ENCODE peak calls at places on chromosomes 6 and 20, in six cellular contexts. T, X, K, P, D and Y are unnamed samples.

GRCh38 chr6:98827295-98828159 is 6.8 kb upstream of the POU3F2 start:
- DNase-seq in T (no peak), X (no peak), K (no peak), P (no peak), D (no peak), Y (no peak)

GRCh38 chr6:2739335-2739734 is 11.4 kb downstream of the MYLK4 start:
- DNase-seq in T (no peak), X (no peak), K (no peak), P (no peak), D (no peak), Y (no peak)

GRCh38 chr20:57693002-57693582 is 16.7 kb downstream of the PMEPA1 start:
- DNase-seq in T (no peak), X (no peak), K (no peak), P (peak; percentile 77), D (no peak), Y (peak; percentile 88)

GRCh38 chr6:43096451-43097097 is 20.5 kb downstream of the PTK7 start:
- DNase-seq in T (no peak), X (no peak), K (no peak), P (peak; percentile 63), D (no peak), Y (no peak)

GRCh38 chr6:66032626-66033025 is 325.6 kb upstream of the EYS start:
- DNase-seq in T (no peak), X (no peak), K (no peak), P (no peak), D (no peak), Y (no peak)

GRCh38 chr6:22146581-22147468 is 150.0 kb downstream of the PRL start:
- DNase-seq in T (no peak), X (no peak), K (no peak), P (no peak), D (no peak), Y (peak; percentile 27)

GRCh38 chr20:11173936-11174335 is 500.1 kb upstream of the JAG1 start:
- DNase-seq in T (no peak), X (no peak), K (no peak), P (no peak), D (no peak), Y (no peak)

GRCh38 chr6:35317483-35318199 is 20.0 kb downstream of the DEF6 start:
- DNase-seq in T (no peak), X (no peak), K (no peak), P (no peak), D (no peak), Y (no peak)

GRCh38 chr6:211856-212497 is 80.3 kb upstream of the DUSP22 start:
- DNase-seq in T (no peak), X (no peak), K (no peak), P (no peak), D (no peak), Y (no peak)

GRCh38 chr6:120056085-120056484 is 706.5 kb upstream of the MAN1A1 start:
- DNase-seq in T (no peak), X (no peak), K (no peak), P (no peak), D (no peak), Y (no peak)
- H3K4me1 ChIP-seq in T (no peaks in the 10 kb centered on the region), X (no peaks in the 10 kb centered on the region), K (no peaks in the 10 kb centered on the region), P (no peaks in the 10 kb centered on the region), D (no peaks in the 10 kb centered on the region), Y (no peaks in the 10 kb centered on the region)

DNA sequence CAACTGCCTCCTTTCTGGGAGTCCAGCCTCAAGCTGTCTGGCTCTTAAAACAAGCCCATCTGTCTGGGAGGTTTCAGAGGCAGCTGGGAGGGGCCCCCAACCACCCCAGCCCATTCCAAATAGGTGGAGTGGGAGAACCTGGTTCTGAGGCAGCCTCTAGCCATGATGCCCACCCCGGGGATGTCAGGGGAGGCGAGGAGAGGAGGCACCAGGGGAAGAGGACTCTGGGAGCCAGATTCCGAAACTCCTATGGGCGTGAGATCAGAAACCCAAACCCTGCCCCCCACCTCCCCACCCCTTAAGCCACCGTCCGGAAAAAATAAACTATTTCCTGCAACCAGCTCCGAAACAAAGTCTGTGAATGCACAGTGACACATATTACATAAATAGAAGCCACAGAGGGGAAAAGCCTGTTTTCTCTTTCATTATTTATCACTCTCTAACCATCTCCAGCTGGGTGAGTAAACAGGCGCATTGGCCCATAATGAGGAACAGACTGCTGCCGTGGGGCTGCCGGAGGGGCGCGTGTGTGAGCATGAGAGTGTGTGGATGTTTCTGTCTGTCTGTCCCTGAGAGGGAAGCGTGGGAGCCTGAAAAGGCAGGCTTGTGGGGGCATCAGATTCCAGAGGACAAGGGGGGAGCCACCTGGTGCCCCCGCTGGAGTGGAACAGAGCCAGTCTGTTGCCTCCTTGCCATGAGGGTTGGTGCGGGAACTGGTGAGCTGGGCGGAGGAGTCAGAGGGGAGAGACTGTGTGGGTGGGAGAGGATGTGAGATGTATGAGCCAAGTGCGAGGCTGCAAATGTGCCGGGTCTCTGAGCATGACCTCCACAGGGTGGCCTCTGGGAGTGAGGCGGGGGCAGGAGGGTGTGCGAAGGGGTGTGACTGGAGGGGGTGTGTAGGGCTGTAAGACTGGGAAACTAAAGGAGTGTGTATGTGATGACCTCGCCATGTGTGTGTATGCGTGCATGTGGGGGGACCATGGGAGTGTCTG is 14.3 kb upstream of the FOXP4 start:
- DNase-seq in T (no peak), X (no peak), K (peak; percentile 61), P (no peak), D (peak; percentile 24), Y (peak; percentile 60)
- H3K4me3 ChIP-seq in T (peak overlapping the region; percentile 66), X (no peak overlapping the region), K (peak overlapping the region; percentile 64), P (peak overlapping the region; percentile 11), D (peak overlapping the region; percentile 48), Y (no peak overlapping the region)

GRCh38 chr20:44580581-44581268 is 1.7 kb upstream of the PKIG start:
- DNase-seq in T (no peak), X (peak; percentile 83), K (no peak), P (no peak), D (no peak), Y (no peak)
- H3K4me1 ChIP-seq in T (no peaks in the 10 kb centered on the region), X (peaks cover 59% of the 10 kb centered on the region), K (no peaks in the 10 kb centered on the region), P (no peaks in the 10 kb centered on the region), D (peaks cover 7% of the 10 kb centered on the region), Y (no peaks in the 10 kb centered on the region)

GRCh38 chr6:169161572-169162167 is 92.0 kb downstream of the THBS2 start:
- DNase-seq in T (no peak), X (no peak), K (no peak), P (peak; percentile 34), D (no peak), Y (no peak)
- H3K4me3 ChIP-seq in T (no peak overlapping the region), X (no peak overlapping the region), K (no peak overlapping the region), P (no peak overlapping the region), D (no peak overlapping the region), Y (no peak overlapping the region)

DNA sequence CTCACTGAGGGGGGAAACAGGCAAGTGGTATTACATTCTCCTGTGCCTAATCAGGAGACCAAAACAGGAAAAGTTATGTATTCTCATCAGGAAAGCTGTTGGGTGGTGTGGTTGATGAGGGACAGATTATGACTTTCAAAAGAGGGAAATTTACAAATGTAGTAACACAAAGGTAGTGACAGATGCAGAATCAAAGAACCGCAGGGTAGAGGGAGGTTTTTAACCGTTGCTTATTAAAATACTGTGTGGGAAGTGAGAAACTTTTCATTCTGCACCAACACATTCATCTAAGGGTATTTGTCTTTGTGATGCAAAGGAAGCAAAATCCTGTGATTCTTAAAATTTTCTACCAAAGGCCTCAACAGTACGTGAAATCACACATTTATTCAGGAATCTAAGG is 288.2 kb upstream of the MAN1A1 start:
- DNase-seq in T (no peak), X (no peak), K (no peak), P (no peak), D (no peak), Y (no peak)
- H3K4me1 ChIP-seq in T (no peaks in the 10 kb centered on the region), X (no peaks in the 10 kb centered on the region), K (no peaks in the 10 kb centered on the region), P (no peaks in the 10 kb centered on the region), D (no peaks in the 10 kb centered on the region), Y (no peaks in the 10 kb centered on the region)

DNA sequence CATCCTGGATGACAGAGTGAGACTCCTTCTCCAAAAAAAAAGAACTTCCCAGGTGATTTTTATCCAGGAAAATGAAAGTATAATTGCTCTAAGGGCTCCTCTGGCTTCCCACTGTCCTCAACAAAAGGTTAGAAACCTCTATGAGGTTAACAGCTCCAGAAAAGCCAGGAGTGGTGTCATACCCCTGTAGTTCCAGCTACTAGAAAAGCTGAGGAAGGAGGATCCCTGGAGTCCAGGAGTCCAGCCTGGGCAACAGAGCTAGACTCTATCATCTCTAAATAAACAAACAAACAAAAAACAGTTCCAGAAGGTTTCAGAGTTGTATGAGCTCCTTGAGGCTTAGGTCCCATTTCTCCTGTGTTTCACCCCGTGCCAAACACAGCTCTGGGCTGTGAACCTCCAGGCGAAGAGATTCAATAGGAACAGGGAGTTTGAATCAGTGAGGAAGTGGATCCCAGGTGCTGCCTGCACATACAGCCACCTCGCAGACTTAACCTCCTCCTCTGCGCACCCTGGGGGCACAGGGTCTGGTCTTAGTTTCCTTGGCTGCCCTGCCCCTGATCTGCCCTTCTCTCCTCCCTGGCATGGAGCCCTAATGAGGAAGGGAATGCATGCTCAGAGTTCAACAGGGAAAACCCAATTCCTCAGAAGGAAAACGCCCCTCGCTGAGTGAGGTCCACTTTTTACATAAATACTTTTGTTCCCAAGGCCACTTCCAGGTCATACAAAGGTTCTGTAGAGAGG is 31.0 kb downstream of the ZC3H12D start:
- DNase-seq in T (no peak), X (no peak), K (no peak), P (no peak), D (no peak), Y (peak; percentile 49)
- H3K4me3 ChIP-seq in T (no peak overlapping the region), X (no peak overlapping the region), K (no peak overlapping the region), P (peak overlapping the region; percentile 25), D (no peak overlapping the region), Y (no peak overlapping the region)

GRCh38 chr20:64062276-64062595 is 762 bp upstream of the TCEA2 start:
- DNase-seq in T (no peak), X (no peak), K (no peak), P (no peak), D (no peak), Y (no peak)
- H3K4me1 ChIP-seq in T (peaks cover 55% of the 10 kb centered on the region), X (peaks cover 26% of the 10 kb centered on the region), K (peaks cover 46% of the 10 kb centered on the region), P (peaks cover 6% of the 10 kb centered on the region), D (peaks cover 49% of the 10 kb centered on the region), Y (peaks cover 4% of the 10 kb centered on the region)